ENCODE peak calls at places on chromosomes 1 and 21, in nine cellular contexts. Z is breast epithelium, A is neural progenitor cell, V is body of pancreas, G is dorsolateral prefrontal cortex, M is ovary, H is A549, X is lower lobe of right lung, W is GM23338. K is an unnamed sample.

GRCh38 chr21:30354308-30355005 is 6.1 kb upstream of the KRTAP23-1 start:
- DNase-seq in Z (no peak), A (no peak), V (no peak), G (no peak), M (no peak), H (no peak), X (no peak), W (no peak), K (no peak)

GRCh38 chr1:158516966-158517365 is 37.2 kb downstream of the OR6Y1 start:
- DNase-seq in Z (no peak), A (no peak), V (no peak), G (no peak), M (no peak), H (no peak), X (no peak), W (no peak), K (no peak)

GRCh38 chr1:64320470-64320869 is 117.0 kb downstream of the UBE2U start:
- DNase-seq in Z (no peak), A (no peak), V (no peak), G (no peak), M (no peak), H (peak), X (no peak), W (no peak), K (no peak)

GRCh38 chr1:15691434-15692032 is 7.4 kb downstream of the PLEKHM2 start:
- DNase-seq in Z (no peak), A (no peak), V (no peak), G (peak), M (no peak), H (no peak), X (no peak), W (no peak), K (no peak)

GRCh38 chr1:185595835-185596667 is 138.1 kb upstream of the HMCN1 start:
- DNase-seq in Z (no peak), A (peak), V (peak), G (no peak), M (no peak), H (peak), X (no peak), W (peak), K (no peak)

GRCh38 chr1:31548899-31549806 is 27.2 kb upstream of the TINAGL1 start:
- DNase-seq in Z (peak), A (peak), V (peak), G (peak), M (peak), H (peak), X (peak), W (peak), K (no peak)

GRCh38 chr21:37546949-37547614 is 180.5 kb downstream of the DYRK1A start:
- DNase-seq in Z (no peak), A (no peak), V (no peak), G (no peak), M (no peak), H (no peak), X (no peak), W (no peak), K (peak)

GRCh38 chr1:46081620-46082019 is 50.8 kb downstream of the PIK3R3 start:
- DNase-seq in Z (no peak), A (no peak), V (no peak), G (no peak), M (no peak), H (no peak), X (no peak), W (no peak), K (no peak)

GRCh38 chr1:59026472-59026948 is 242.7 kb upstream of the JUN start:
- DNase-seq in Z (no peak), A (no peak), V (no peak), G (no peak), M (no peak), H (no peak), X (no peak), W (no peak), K (peak)

GRCh38 chr1:32431736-32432400 is 33.0 kb upstream of the ZBTB8B start:
- DNase-seq in Z (no peak), A (no peak), V (no peak), G (no peak), M (no peak), H (no peak), X (no peak), W (no peak), K (no peak)

GRCh38 chr21:33894736-33895288 is 20.8 kb downstream of the ATP5PO start:
- DNase-seq in Z (peak), A (peak), V (peak), G (peak), M (peak), H (peak), X (peak), W (peak), K (no peak)

GRCh38 chr1:6545276-6545934 is 8.9 kb downstream of the NOL9 start:
- DNase-seq in Z (no peak), A (no peak), V (no peak), G (no peak), M (no peak), H (no peak), X (no peak), W (no peak), K (no peak)

DNA sequence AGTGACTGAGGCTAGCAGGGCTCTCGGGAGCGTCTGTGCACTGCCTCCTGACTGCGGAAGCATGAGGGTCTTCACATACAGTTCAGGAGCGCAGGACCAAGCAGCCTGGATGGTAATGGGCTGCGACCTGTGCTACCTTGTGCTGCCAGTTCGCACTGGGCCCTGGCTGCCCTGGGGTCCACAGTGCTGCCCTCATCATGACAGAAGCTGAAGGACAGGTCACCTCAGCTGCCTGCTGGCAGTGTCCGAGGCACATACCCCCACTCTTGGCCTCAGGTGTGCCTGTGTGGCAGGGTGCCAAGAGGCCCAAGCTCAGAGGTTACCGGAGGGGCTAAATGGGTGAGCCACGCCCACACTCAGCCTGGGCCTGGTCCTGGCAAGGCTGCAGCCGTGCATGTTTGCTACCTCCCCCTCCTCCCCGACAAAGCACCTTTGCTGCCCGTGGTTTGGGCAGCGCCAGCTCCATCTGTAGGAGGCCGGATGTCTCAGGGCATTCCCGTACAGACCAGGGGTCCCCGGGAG is 4.4 kb downstream of the JMJD4 start:
- DNase-seq in Z (no peak), A (no peak), V (no peak), G (no peak), M (peak), H (no peak), X (peak), W (no peak), K (no peak)
- H3K27ac ChIP-seq in Z (no peak), A (no peak), V (no peak), G (peak), M (peak), H (no peak), X (no peak), W (no peak), K (no peak)

GRCh38 chr1:10490271-10490970 is 15.7 kb downstream of the PEX14 start:
- DNase-seq in Z (no peak), A (peak), V (no peak), G (no peak), M (no peak), H (no peak), X (no peak), W (no peak), K (no peak)

GRCh38 chr1:10494418-10494753 is 19.6 kb downstream of the PEX14 start:
- DNase-seq in Z (no peak), A (no peak), V (no peak), G (no peak), M (no peak), H (no peak), X (no peak), W (no peak), K (no peak)

GRCh38 chr1:10484519-10484918 is 9.8 kb downstream of the PEX14 start:
- DNase-seq in Z (no peak), A (no peak), V (no peak), G (no peak), M (no peak), H (no peak), X (peak), W (no peak), K (no peak)

GRCh38 chr1:10494754-10495474 is 20.2 kb downstream of the PEX14 start:
- DNase-seq in Z (peak), A (peak), V (peak), G (peak), M (peak), H (peak), X (peak), W (peak), K (peak)

DNA sequence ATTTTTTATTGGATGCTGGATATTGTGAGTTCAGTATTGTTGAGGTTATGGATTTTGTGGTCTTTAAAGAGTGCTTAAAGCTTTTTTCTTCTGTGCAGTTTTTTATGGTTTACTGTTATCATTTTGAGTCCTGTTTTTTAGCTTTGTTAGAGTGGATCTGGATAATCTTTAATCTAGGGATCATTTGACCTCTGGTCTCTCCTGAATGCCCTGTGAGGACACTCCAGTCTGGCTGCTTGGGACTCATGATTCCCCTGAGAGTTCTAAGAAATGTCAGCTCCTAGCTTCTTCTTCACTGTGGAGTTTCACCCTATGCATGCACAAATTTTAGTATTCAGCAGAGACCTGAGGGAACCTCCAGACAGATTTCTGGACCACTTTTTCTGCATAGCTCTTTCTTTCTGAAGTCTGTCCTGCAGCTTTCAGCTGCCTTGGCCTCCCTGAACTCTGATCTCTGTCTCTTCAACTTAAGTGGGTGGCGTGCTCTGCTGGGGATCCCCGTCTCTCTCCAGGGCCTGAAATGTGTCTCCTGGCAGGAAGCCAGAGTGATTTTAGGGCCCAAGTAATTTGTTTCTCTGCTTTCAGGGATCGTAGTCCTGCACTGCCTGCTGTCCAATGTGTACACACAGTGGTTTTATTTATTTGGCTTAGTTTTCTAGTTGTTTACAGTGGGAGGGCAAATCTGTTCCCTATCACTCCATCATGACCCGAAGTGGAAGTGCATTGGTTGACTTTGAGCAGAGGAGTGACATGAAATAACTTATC is 14.7 kb downstream of the PEX14 start:
- DNase-seq in Z (no peak), A (no peak), V (no peak), G (no peak), M (no peak), H (no peak), X (no peak), W (no peak), K (no peak)
- H3K27ac ChIP-seq in Z (no peak), A (peak), V (no peak), G (no peak), M (no peak), H (no peak), X (no peak), W (no peak), K (no peak)

GRCh38 chr1:154466136-154466665 is 35.8 kb upstream of the TDRD10 start:
- DNase-seq in Z (no peak), A (no peak), V (no peak), G (no peak), M (no peak), H (no peak), X (no peak), W (no peak), K (no peak)

GRCh38 chr1:154465621-154466020 is 36.4 kb upstream of the TDRD10 start:
- DNase-seq in Z (no peak), A (no peak), V (no peak), G (no peak), M (no peak), H (no peak), X (no peak), W (no peak), K (no peak)

GRCh38 chr1:154460695-154461249 is 41.2 kb upstream of the TDRD10 start:
- DNase-seq in Z (no peak), A (no peak), V (no peak), G (no peak), M (no peak), H (no peak), X (no peak), W (no peak), K (no peak)

GRCh38 chr1:154466879-154467767 is 34.9 kb upstream of the TDRD10 start:
- DNase-seq in Z (no peak), A (no peak), V (no peak), G (no peak), M (peak), H (no peak), X (no peak), W (peak), K (no peak)

GRCh38 chr1:154463512-154463990 is 38.5 kb upstream of the TDRD10 start:
- DNase-seq in Z (no peak), A (no peak), V (no peak), G (no peak), M (no peak), H (no peak), X (no peak), W (no peak), K (no peak)
- H3K27ac ChIP-seq in Z (peak), A (no peak), V (no peak), G (peak), M (no peak), H (peak), X (peak), W (no peak), K (peak)

GRCh38 chr1:19140465-19140864 is 69.6 kb downstream of the UBR4 start:
- DNase-seq in Z (no peak), A (no peak), V (no peak), G (no peak), M (no peak), H (no peak), X (no peak), W (no peak), K (no peak)
- H3K27ac ChIP-seq in Z (peak), A (no peak), V (no peak), G (peak), M (no peak), H (no peak), X (no peak), W (no peak), K (no peak)

GRCh38 chr1:111906816-111907215 is 82.7 kb downstream of the KCND3 start:
- DNase-seq in Z (no peak), A (no peak), V (no peak), G (no peak), M (no peak), H (no peak), X (no peak), W (no peak), K (no peak)
- H3K27ac ChIP-seq in Z (no peak), A (no peak), V (no peak), G (no peak), M (no peak), H (no peak), X (no peak), W (no peak), K (no peak)

GRCh38 chr1:219568728-219569127 is 44.2 kb downstream of the ZC3H11B start:
- DNase-seq in Z (no peak), A (no peak), V (no peak), G (no peak), M (no peak), H (peak), X (no peak), W (no peak), K (no peak)
- H3K27ac ChIP-seq in Z (no peak), A (no peak), V (no peak), G (no peak), M (no peak), H (no peak), X (no peak), W (no peak), K (no peak)

DNA sequence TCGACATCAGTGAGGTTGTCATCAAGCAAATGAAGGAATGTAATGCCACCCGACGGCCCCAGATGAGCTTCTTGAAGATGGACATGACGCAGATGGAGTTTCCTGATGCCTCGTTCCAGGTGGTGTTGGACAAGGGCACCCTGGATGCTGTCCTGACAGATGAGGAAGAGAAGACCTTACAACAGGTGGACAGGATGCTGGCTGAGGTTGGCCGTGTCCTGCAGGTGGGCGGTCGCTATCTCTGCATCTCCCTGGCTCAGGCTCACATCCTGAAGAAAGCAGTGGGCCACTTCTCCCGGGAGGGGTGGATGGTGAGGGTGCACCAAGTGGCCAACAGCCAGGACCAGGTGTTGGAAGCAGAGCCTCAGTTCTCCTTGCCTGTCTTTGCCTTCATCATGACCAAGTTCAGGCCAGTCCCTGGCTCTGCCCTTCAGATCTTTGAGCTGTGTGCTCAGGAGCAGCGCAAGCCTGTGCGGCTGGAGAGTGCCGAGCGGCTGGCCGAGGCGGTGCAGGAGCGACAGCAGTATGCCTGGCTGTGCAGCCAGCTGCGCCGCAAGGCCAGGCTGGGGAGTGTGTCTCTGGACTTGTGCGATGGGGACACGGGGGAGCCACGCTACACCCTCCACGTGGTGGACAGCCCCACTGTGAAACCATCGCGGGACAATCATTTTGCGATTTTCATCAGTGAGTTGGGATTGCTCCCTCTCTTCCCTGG is 2.5 kb downstream of the METTL13 start:
- DNase-seq in Z (no peak), A (no peak), V (no peak), G (no peak), M (no peak), H (no peak), X (no peak), W (no peak), K (no peak)
- H3K27ac ChIP-seq in Z (no peak), A (no peak), V (no peak), G (no peak), M (no peak), H (no peak), X (no peak), W (no peak), K (no peak)

GRCh38 chr1:165842363-165843129 is 15.1 kb downstream of the UCK2 start:
- DNase-seq in Z (no peak), A (no peak), V (no peak), G (no peak), M (no peak), H (no peak), X (no peak), W (no peak), K (no peak)
- H3K27ac ChIP-seq in Z (no peak), A (no peak), V (no peak), G (no peak), M (no peak), H (no peak), X (no peak), W (no peak), K (peak)

GRCh38 chr1:109802136-109802900 is 38.6 kb upstream of the EPS8L3 start:
- DNase-seq in Z (peak), A (no peak), V (no peak), G (peak), M (no peak), H (no peak), X (no peak), W (no peak), K (no peak)
- H3K27ac ChIP-seq in Z (peak), A (no peak), V (no peak), G (peak), M (no peak), H (no peak), X (peak), W (no peak), K (no peak)

K was measured in epithelial cell of prostate.